ENCODE peak calls at places on chromosome 10, in ten cellular contexts. T, D, U, E, N, C, K, P, H and W are unnamed samples.
A peak's percentile ranks its signal among the peaks of the same experiment; 100 is the strongest.

GRCh38 chr10:6185039-6185716 is 17.6 kb upstream of the PFKFB3 start:
- DNase-seq in T (no peak), K (no peak), C (peak; percentile 94), U (no peak), D (no peak), N (no peak), H (no peak), E (peak; percentile 85), P (no peak), W (no peak)

GRCh38 chr10:100654835-100655759 is 90.3 kb upstream of the PAX2 start:
- DNase-seq in E (peak; percentile 41), P (no peak), D (no peak), C (peak; percentile 42), K (no peak), U (no peak), H (no peak), N (peak; percentile 58), T (no peak), W (no peak)

GRCh38 chr10:109987413-109987812 is 20.4 kb upstream of the ADD3 start:
- DNase-seq in E (no peak), N (no peak), H (no peak), C (no peak), T (no peak), U (peak; percentile 65), P (no peak), D (no peak), K (peak; percentile 73), W (no peak)

GRCh38 chr10:22334414-22335203 is 10.7 kb upstream of the SPAG6 start:
- DNase-seq in U (no peak), E (peak; percentile 29), C (no peak), N (no peak), K (no peak), D (no peak), T (no peak), H (no peak), P (no peak), W (no peak)

GRCh38 chr10:81367132-81367531 is 507.9 kb upstream of the NRG3 start:
- DNase-seq in E (no peak), C (no peak), D (no peak), N (no peak), T (no peak), U (no peak), H (no peak), P (no peak), K (no peak), W (no peak)

GRCh38 chr10:71437537-71438058 is 40.9 kb downstream of the CDH23 start:
- DNase-seq in P (no peak), K (no peak), E (no peak), D (no peak), H (no peak), C (no peak), N (no peak), U (no peak), T (no peak), W (no peak)

GRCh38 chr10:86377797-86378146 is 11.2 kb upstream of the GRID1 start:
- DNase-seq in C (no peak), N (no peak), K (no peak), T (no peak), E (peak; percentile 4), P (no peak), U (no peak), D (no peak), H (no peak), W (no peak)

GRCh38 chr10:93678386-93678785 is 24.0 kb downstream of the FRA10AC1 start:
- DNase-seq in D (no peak), E (no peak), H (no peak), K (no peak), U (no peak), T (no peak), N (no peak), C (no peak), P (no peak), W (no peak)

GRCh38 chr10:113897693-113898618 is 43.5 kb downstream of the NHLRC2 start:
- DNase-seq in N (no peak), D (no peak), U (no peak), T (no peak), P (no peak), K (peak; percentile 29), C (no peak), H (no peak), E (no peak), W (no peak)

GRCh38 chr10:114723361-114723760 is 65.3 kb upstream of the ABLIM1 start:
- DNase-seq in K (no peak), P (no peak), E (no peak), T (no peak), N (no peak), D (no peak), H (no peak), U (no peak), C (no peak), W (no peak)

GRCh38 chr10:132521466-132522102 is 16.0 kb upstream of the INPP5A start:
- DNase-seq in P (no peak), H (no peak), D (no peak), K (no peak), C (no peak), N (no peak), E (no peak), U (no peak), T (no peak), W (no peak)

GRCh38 chr10:70811881-70812280 is 3.9 kb upstream of the SGPL1 start:
- DNase-seq in D (no peak), P (no peak), U (no peak), E (no peak), C (no peak), K (no peak), N (no peak), T (no peak), H (no peak), W (no peak)

GRCh38 chr10:33067917-33068316 is 109.9 kb upstream of the ITGB1 start:
- DNase-seq in D (no peak), T (no peak), N (no peak), C (no peak), H (no peak), U (no peak), P (no peak), K (no peak), E (no peak), W (no peak)

GRCh38 chr10:123759496-123760070 is 93.4 kb downstream of the GPR26 start:
- DNase-seq in H (no peak), E (no peak), T (no peak), K (no peak), N (no peak), C (no peak), D (no peak), U (no peak), P (no peak), W (no peak)

GRCh38 chr10:49633327-49634045 is 19.6 kb downstream of the CHAT start:
- DNase-seq in D (no peak), U (no peak), P (no peak), N (no peak), E (no peak), T (no peak), K (no peak), C (peak; percentile 95), H (no peak), W (no peak)

GRCh38 chr10:33453081-33453850 is 118.8 kb upstream of the NRP1 start:
- DNase-seq in T (no peak), K (peak; percentile 2), U (no peak), H (no peak), E (no peak), N (no peak), C (no peak), P (no peak), D (no peak), W (no peak)

GRCh38 chr10:43846968-43847367 is 198.3 kb upstream of the ZNF32 start:
- DNase-seq in N (no peak), T (no peak), U (no peak), P (no peak), C (no peak), E (no peak), K (no peak), H (no peak), D (no peak), W (no peak)

GRCh38 chr10:77458986-77459590 is 178.5 kb downstream of the KCNMA1 start:
- DNase-seq in T (no peak), N (no peak), P (no peak), K (peak; percentile 62), C (no peak), E (no peak), H (no peak), D (no peak), U (no peak), W (no peak)

GRCh38 chr10:51269816-51270215 is 195.5 kb downstream of the PRKG1 start:
- DNase-seq in K (peak; percentile 54), C (no peak), U (no peak), D (no peak), P (no peak), N (no peak), T (no peak), H (no peak), E (no peak), W (no peak)

GRCh38 chr10:30755474-30755873 is 125.9 kb upstream of the LYZL2 start:
- DNase-seq in E (no peak), H (no peak), P (no peak), D (no peak), C (no peak), T (no peak), K (no peak), U (no peak), N (no peak), W (no peak)

GRCh38 chr10:49015700-49016099 is 76.1 kb upstream of the LRRC18 start:
- DNase-seq in P (no peak), D (no peak), C (no peak), T (no peak), H (no peak), N (no peak), K (no peak), U (no peak), E (no peak), W (no peak)

GRCh38 chr10:22927661-22928403 is at the start of gene ARMC3:
- DNase-seq in H (peak; percentile 54), P (peak; percentile 71), T (peak; percentile 47), K (peak; percentile 36), N (peak; percentile 70), E (peak; percentile 27), C (peak; percentile 61), D (peak; percentile 73), U (no peak), W (no peak)

GRCh38 chr10:93408788-93409187 is 73.3 kb downstream of the MYOF start:
- DNase-seq in K (no peak), H (no peak), D (no peak), E (no peak), U (no peak), T (no peak), N (no peak), C (no peak), P (no peak), W (no peak)

GRCh38 chr10:116272497-116273221 is at the start of gene GFRA1:
- DNase-seq in C (peak; percentile 22), P (no peak), E (peak; percentile 46), N (peak; percentile 70), K (no peak), T (no peak), D (no peak), H (no peak), U (no peak), W (no peak)

GRCh38 chr10:19730848-19731247 is 85.4 kb upstream of the PLXDC2 start:
- DNase-seq in N (no peak), E (no peak), P (no peak), H (no peak), U (no peak), T (no peak), D (no peak), C (no peak), K (no peak), W (no peak)